ENCODE peak calls at places on chromosomes 5 and 9, in seven cellular contexts. W is colonic mucosa; M is fibroblast of lung; O is upper lobe of right lung; L is CD8-positive, alpha-beta T cell; C is uterus; J is left lung. G is an unnamed sample.

GRCh38 chr9:78714591-78714990 is 417.7 kb downstream of the PSAT1 start:
- DNase-seq in O (no peak), L (no peak), C (no peak), W (no peak), J (no peak), M (peak; percentile 67), G (no peak)

GRCh38 chr5:147339313-147339712 is 104.5 kb downstream of the STK32A start:
- DNase-seq in M (no peak), C (no peak), O (no peak), L (no peak), J (no peak), W (no peak), G (no peak)

GRCh38 chr5:126028336-126028735 is 394.9 kb upstream of the GRAMD2B start:
- DNase-seq in L (no peak), M (no peak), C (no peak), O (no peak), W (no peak), J (no peak), G (no peak)

GRCh38 chr9:122132539-122132938 is 27.0 kb downstream of the NDUFA8 start:
- DNase-seq in L (no peak), C (no peak), W (no peak), J (no peak), O (peak; percentile 45), M (no peak), G (no peak)

GRCh38 chr9:125343518-125344284 is 82.1 kb downstream of the GAPVD1 start:
- DNase-seq in M (peak; percentile 72), C (no peak), L (no peak), O (no peak), J (no peak), W (no peak), G (no peak)

GRCh38 chr5:68424799-68425537 is 209.4 kb downstream of the PIK3R1 start:
- DNase-seq in W (peak; percentile 52), L (no peak), J (no peak), C (no peak), O (no peak), M (peak; percentile 76), G (no peak)

GRCh38 chr5:121660142-121660541 is 191.5 kb upstream of the FTMT start:
- DNase-seq in J (peak; percentile 32), O (no peak), W (no peak), L (no peak), C (no peak), M (no peak), G (no peak)

GRCh38 chr5:1886634-1887399 is 4.1 kb upstream of the IRX4 start:
- DNase-seq in M (no peak), L (no peak), C (no peak), J (peak; percentile 62), W (no peak), O (no peak), G (no peak)

GRCh38 chr5:154405078-154405792 is 40.6 kb upstream of the SAP30L start:
- DNase-seq in M (peak; percentile 69), J (peak; percentile 92), C (peak; percentile 78), O (peak; percentile 88), W (peak; percentile 77), L (peak; percentile 60), G (peak; percentile 81)

GRCh38 chr9:35828716-35829083 is at the start of gene FAM221B:
- DNase-seq in W (peak; percentile 52), M (no peak), J (peak; percentile 82), L (no peak), O (no peak), C (no peak), G (peak; percentile 52)

GRCh38 chr5:120509056-120509455 is 45.0 kb downstream of the PRR16 start:
- DNase-seq in J (no peak), O (no peak), M (no peak), C (no peak), L (no peak), W (no peak), G (no peak)

GRCh38 chr9:12774861-12775367 is at the start of gene LURAP1L:
- DNase-seq in W (peak; percentile 77), J (no peak), O (no peak), C (peak; percentile 42), M (peak; percentile 76), L (no peak), G (peak; percentile 77)

GRCh38 chr9:133506653-133507038 is 18.1 kb downstream of the MYMK start:
- DNase-seq in M (peak; percentile 94), L (no peak), C (no peak), O (no peak), W (no peak), J (peak; percentile 82), G (peak; percentile 58)

GRCh38 chr9:107019216-107019615 is 156.2 kb downstream of the ZNF462 start:
- DNase-seq in C (no peak), M (peak; percentile 92), O (no peak), W (no peak), L (no peak), J (no peak), G (no peak)

GRCh38 chr9:14992025-14992424 is 81.8 kb upstream of the FREM1 start:
- DNase-seq in C (no peak), L (no peak), W (no peak), O (no peak), J (no peak), M (no peak), G (no peak)

GRCh38 chr9:14993891-14994554 is 83.8 kb upstream of the FREM1 start:
- DNase-seq in W (no peak), J (no peak), M (no peak), O (no peak), L (no peak), C (no peak), G (no peak)

GRCh38 chr9:14994738-14995137 is 84.5 kb upstream of the FREM1 start:
- DNase-seq in L (no peak), O (no peak), W (no peak), J (no peak), C (no peak), M (no peak), G (no peak)

GRCh38 chr9:14992516-14992915 is 82.3 kb upstream of the FREM1 start:
- DNase-seq in W (no peak), J (no peak), M (no peak), L (no peak), C (no peak), O (no peak), G (no peak)

GRCh38 chr9:14993061-14993800 is 83.0 kb upstream of the FREM1 start:
- DNase-seq in W (peak; percentile 84), O (peak; percentile 91), L (no peak), J (peak; percentile 92), M (peak; percentile 74), C (peak; percentile 89), G (peak; percentile 88)
- H3K27ac ChIP-seq in W (no peak overlapping the region), O (no peak overlapping the region), L (no peak overlapping the region), J (no peak overlapping the region), M (no peak overlapping the region), C (peak overlapping the region; percentile 72), G (peak overlapping the region; percentile 4)

GRCh38 chr9:116057371-116057770 is 96.2 kb upstream of the PAPPA start:
- DNase-seq in M (no peak), W (no peak), O (no peak), L (no peak), J (no peak), C (no peak), G (no peak)
- H3K36me3 ChIP-seq in M (no peaks in the 10 kb centered on the region), W (no peaks in the 10 kb centered on the region), O (no peaks in the 10 kb centered on the region), L (no peaks in the 10 kb centered on the region), J (no peaks in the 10 kb centered on the region), C (no peaks in the 10 kb centered on the region), G (no peaks in the 10 kb centered on the region)

GRCh38 chr5:37899037-37899436 is 59.2 kb upstream of the GDNF start:
- DNase-seq in O (no peak), M (no peak), W (no peak), L (no peak), C (no peak), J (no peak), G (no peak)

GRCh38 chr5:37902323-37902722 is 62.5 kb upstream of the GDNF start:
- DNase-seq in M (no peak), J (no peak), L (no peak), W (no peak), C (no peak), O (no peak), G (no peak)

GRCh38 chr5:37896159-37896558 is 56.3 kb upstream of the GDNF start:
- DNase-seq in J (no peak), O (no peak), M (no peak), C (no peak), W (no peak), L (no peak), G (no peak)

GRCh38 chr5:37905230-37905629 is 65.4 kb upstream of the GDNF start:
- DNase-seq in J (no peak), O (no peak), M (no peak), L (no peak), W (no peak), C (no peak), G (no peak)

GRCh38 chr5:37900692-37901091 is 60.9 kb upstream of the GDNF start:
- DNase-seq in L (no peak), J (no peak), W (peak; percentile 28), C (peak; percentile 55), O (no peak), M (peak; percentile 35), G (no peak)
- TF ChIP-seq CTCF in L (no peak), J (no peak), W (no peak), C (no peak), O (no peak), M (peak; percentile 15), G (no peak)

GRCh38 chr5:72628771-72629313 is 121.6 kb upstream of the ZNF366 start:
- DNase-seq in O (no peak), M (peak; percentile 33), J (no peak), L (no peak), C (no peak), W (no peak), G (no peak)

GRCh38 chr5:72622152-72622760 is 115.0 kb upstream of the ZNF366 start:
- DNase-seq in O (no peak), C (no peak), W (no peak), L (no peak), M (no peak), J (no peak), G (no peak)

GRCh38 chr5:72624641-72625236 is 117.5 kb upstream of the ZNF366 start:
- DNase-seq in L (no peak), O (no peak), J (no peak), C (peak; percentile 48), W (no peak), M (peak; percentile 76), G (no peak)

GRCh38 chr5:72623936-72624335 is 116.7 kb upstream of the ZNF366 start:
- DNase-seq in W (no peak), L (no peak), O (no peak), J (no peak), M (no peak), C (no peak), G (no peak)

GRCh38 chr5:72625369-72625768 is 118.2 kb upstream of the ZNF366 start:
- DNase-seq in C (no peak), L (no peak), W (no peak), O (no peak), J (no peak), M (no peak), G (no peak)
- H3K27ac ChIP-seq in C (peak overlapping the region; percentile 33), L (no peak overlapping the region), W (no peak overlapping the region), O (peak overlapping the region; percentile 17), J (no peak overlapping the region), M (no peak overlapping the region), G (no peak overlapping the region)